ENCODE peak calls at places on chromosome 12, in five cellular contexts. A, D, F, S and I are unnamed samples.

GRCh38 chr12:22046090-22046967 is at the start of gene CMAS:
- DNase-seq in D (peak), A (peak), S (peak), F (no peak), I (peak)

GRCh38 chr12:31363416-31363809 is 37.5 kb upstream of the SINHCAF start:
- DNase-seq in S (no peak), D (no peak), F (no peak), A (no peak), I (no peak)

GRCh38 chr12:107317751-107318553 is 224.6 kb upstream of the CRY1 start:
- DNase-seq in F (no peak), S (no peak), D (peak), A (peak), I (peak)

GRCh38 chr12:59499774-59500173 is 96.1 kb upstream of the SLC16A7 start:
- DNase-seq in F (no peak), D (no peak), A (no peak), S (no peak), I (no peak)

GRCh38 chr12:104741497-104742367 is 216.4 kb downstream of the SLC41A2 start:
- DNase-seq in S (no peak), F (no peak), A (no peak), D (no peak), I (no peak)

GRCh38 chr12:116423053-116423452 is 136.1 kb upstream of the MAP1LC3B2 start:
- DNase-seq in D (no peak), F (no peak), S (no peak), A (no peak), I (no peak)

GRCh38 chr12:128178971-128179370 is 88.0 kb upstream of the TMEM132C start:
- DNase-seq in F (no peak), S (no peak), D (no peak), A (no peak), I (no peak)

GRCh38 chr12:47307680-47308399 is 228.1 kb upstream of the AMIGO2 start:
- DNase-seq in D (peak), S (no peak), F (peak), A (peak), I (peak)

GRCh38 chr12:1466481-1467260 is 127.7 kb downstream of the FBXL14 start:
- DNase-seq in A (no peak), D (no peak), S (no peak), F (no peak), I (no peak)